ENCODE peak calls at places on chromosomes 2 and 18, in ten cellular contexts. One of them, this sample, is unnamed.

GRCh38 chr18:55396267-55396905 is 191.6 kb downstream of the TCF4 start:
- DNase-seq in T-helper 2 cell treated with Interferon-gamma antibody and Interleukin-4, amounts not matched to agents 5 μg/mL and 100 μg/mL, for 36 hours: no peak
- DNase-seq in NCI-H1105: no peak
- DNase-seq in CD8-positive, alpha-beta T cell: no peak
- DNase-seq in HFFc6: no peak
- DNase-seq in CD4-positive, alpha-beta memory T cell: no peak
- DNase-seq in activated T-helper 1 cell treated with anti-CD3 and anti-CD28 coated beads, Interleukin-12 subunit alpha, Interleukin-12 subunit beta, Interleukin-2, Interleukin-4 antibody, amounts not matched to agents 30 ng/mL and 10 ng/mL and 1 ng/mL, durations not matched to agents 14 hours and 24 hours and 36 hours: no peak
- DNase-seq in KBM-7: no peak
- DNase-seq in activated CD8-positive, alpha-beta memory T cell treated with anti-CD3 and anti-CD28 coated beads for 1 hour: no peak
- DNase-seq in A549: no peak
- DNase-seq in this sample: no peak

GRCh38 chr2:128765822-128766221 is 447.2 kb upstream of the HS6ST1 start:
- DNase-seq in KBM-7: no peak
- DNase-seq in NCI-H1105: no peak
- DNase-seq in T-helper 2 cell treated with Interferon-gamma antibody and Interleukin-4, amounts not matched to agents 5 μg/mL and 100 μg/mL, for 36 hours: no peak
- DNase-seq in CD8-positive, alpha-beta T cell: peak; percentile 38
- DNase-seq in activated CD8-positive, alpha-beta memory T cell treated with anti-CD3 and anti-CD28 coated beads for 1 hour: no peak
- DNase-seq in A549: no peak
- DNase-seq in HFFc6: no peak
- DNase-seq in activated T-helper 1 cell treated with anti-CD3 and anti-CD28 coated beads, Interleukin-12 subunit alpha, Interleukin-12 subunit beta, Interleukin-2, Interleukin-4 antibody, amounts not matched to agents 30 ng/mL and 10 ng/mL and 1 ng/mL, durations not matched to agents 14 hours and 24 hours and 36 hours: no peak
- DNase-seq in CD4-positive, alpha-beta memory T cell: no peak
- DNase-seq in this sample: no peak

GRCh38 chr2:197596751-197597150 is 78.6 kb downstream of the RFTN2 start:
- DNase-seq in KBM-7: no peak
- DNase-seq in NCI-H1105: no peak
- DNase-seq in CD8-positive, alpha-beta T cell: no peak
- DNase-seq in CD4-positive, alpha-beta memory T cell: no peak
- DNase-seq in activated CD8-positive, alpha-beta memory T cell treated with anti-CD3 and anti-CD28 coated beads for 1 hour: no peak
- DNase-seq in activated T-helper 1 cell treated with anti-CD3 and anti-CD28 coated beads, Interleukin-12 subunit alpha, Interleukin-12 subunit beta, Interleukin-2, Interleukin-4 antibody, amounts not matched to agents 30 ng/mL and 10 ng/mL and 1 ng/mL, durations not matched to agents 14 hours and 24 hours and 36 hours: no peak
- DNase-seq in T-helper 2 cell treated with Interferon-gamma antibody and Interleukin-4, amounts not matched to agents 5 μg/mL and 100 μg/mL, for 36 hours: no peak
- DNase-seq in A549: no peak
- DNase-seq in HFFc6: no peak
- DNase-seq in this sample: no peak

GRCh38 chr2:109217362-109218086 is 88.5 kb downstream of the SH3RF3 start:
- DNase-seq in activated T-helper 1 cell treated with anti-CD3 and anti-CD28 coated beads, Interleukin-12 subunit alpha, Interleukin-12 subunit beta, Interleukin-2, Interleukin-4 antibody, amounts not matched to agents 30 ng/mL and 10 ng/mL and 1 ng/mL, durations not matched to agents 14 hours and 24 hours and 36 hours: no peak
- DNase-seq in CD4-positive, alpha-beta memory T cell: peak; percentile 36
- DNase-seq in T-helper 2 cell treated with Interferon-gamma antibody and Interleukin-4, amounts not matched to agents 5 μg/mL and 100 μg/mL, for 36 hours: peak; percentile 26
- DNase-seq in NCI-H1105: no peak
- DNase-seq in CD8-positive, alpha-beta T cell: peak; percentile 48
- DNase-seq in activated CD8-positive, alpha-beta memory T cell treated with anti-CD3 and anti-CD28 coated beads for 1 hour: no peak
- DNase-seq in HFFc6: peak; percentile 52
- DNase-seq in A549: no peak
- DNase-seq in KBM-7: no peak
- DNase-seq in this sample: peak; percentile 60

GRCh38 chr2:224778474-224778877 is 62.3 kb upstream of the CCDC195 start:
- DNase-seq in CD4-positive, alpha-beta memory T cell: peak; percentile 52
- DNase-seq in HFFc6: peak; percentile 50
- DNase-seq in activated CD8-positive, alpha-beta memory T cell treated with anti-CD3 and anti-CD28 coated beads for 1 hour: peak; percentile 8
- DNase-seq in activated T-helper 1 cell treated with anti-CD3 and anti-CD28 coated beads, Interleukin-12 subunit alpha, Interleukin-12 subunit beta, Interleukin-2, Interleukin-4 antibody, amounts not matched to agents 30 ng/mL and 10 ng/mL and 1 ng/mL, durations not matched to agents 14 hours and 24 hours and 36 hours: peak; percentile 35
- DNase-seq in T-helper 2 cell treated with Interferon-gamma antibody and Interleukin-4, amounts not matched to agents 5 μg/mL and 100 μg/mL, for 36 hours: peak; percentile 27
- DNase-seq in KBM-7: peak; percentile 69
- DNase-seq in CD8-positive, alpha-beta T cell: peak; percentile 62
- DNase-seq in A549: peak; percentile 38
- DNase-seq in NCI-H1105: no peak
- DNase-seq in this sample: peak; percentile 59

GRCh38 chr2:85799215-85799956 is 45.6 kb downstream of the ATOH8 start:
- DNase-seq in CD8-positive, alpha-beta T cell: no peak
- DNase-seq in T-helper 2 cell treated with Interferon-gamma antibody and Interleukin-4, amounts not matched to agents 5 μg/mL and 100 μg/mL, for 36 hours: no peak
- DNase-seq in NCI-H1105: no peak
- DNase-seq in A549: peak; percentile 77
- DNase-seq in CD4-positive, alpha-beta memory T cell: no peak
- DNase-seq in KBM-7: no peak
- DNase-seq in activated T-helper 1 cell treated with anti-CD3 and anti-CD28 coated beads, Interleukin-12 subunit alpha, Interleukin-12 subunit beta, Interleukin-2, Interleukin-4 antibody, amounts not matched to agents 30 ng/mL and 10 ng/mL and 1 ng/mL, durations not matched to agents 14 hours and 24 hours and 36 hours: no peak
- DNase-seq in HFFc6: no peak
- DNase-seq in activated CD8-positive, alpha-beta memory T cell treated with anti-CD3 and anti-CD28 coated beads for 1 hour: no peak
- DNase-seq in this sample: no peak

GRCh38 chr2:110788936-110789335 is 56.6 kb downstream of the ACOXL start:
- DNase-seq in T-helper 2 cell treated with Interferon-gamma antibody and Interleukin-4, amounts not matched to agents 5 μg/mL and 100 μg/mL, for 36 hours: no peak
- DNase-seq in A549: no peak
- DNase-seq in CD8-positive, alpha-beta T cell: no peak
- DNase-seq in activated CD8-positive, alpha-beta memory T cell treated with anti-CD3 and anti-CD28 coated beads for 1 hour: no peak
- DNase-seq in HFFc6: no peak
- DNase-seq in CD4-positive, alpha-beta memory T cell: no peak
- DNase-seq in KBM-7: no peak
- DNase-seq in activated T-helper 1 cell treated with anti-CD3 and anti-CD28 coated beads, Interleukin-12 subunit alpha, Interleukin-12 subunit beta, Interleukin-2, Interleukin-4 antibody, amounts not matched to agents 30 ng/mL and 10 ng/mL and 1 ng/mL, durations not matched to agents 14 hours and 24 hours and 36 hours: no peak
- DNase-seq in NCI-H1105: no peak
- DNase-seq in this sample: no peak

GRCh38 chr18:29491907-29492306 is 1315.0 kb upstream of the CDH2 start:
- DNase-seq in KBM-7: no peak
- DNase-seq in activated CD8-positive, alpha-beta memory T cell treated with anti-CD3 and anti-CD28 coated beads for 1 hour: no peak
- DNase-seq in CD4-positive, alpha-beta memory T cell: no peak
- DNase-seq in CD8-positive, alpha-beta T cell: no peak
- DNase-seq in T-helper 2 cell treated with Interferon-gamma antibody and Interleukin-4, amounts not matched to agents 5 μg/mL and 100 μg/mL, for 36 hours: no peak
- DNase-seq in HFFc6: no peak
- DNase-seq in NCI-H1105: no peak
- DNase-seq in A549: no peak
- DNase-seq in activated T-helper 1 cell treated with anti-CD3 and anti-CD28 coated beads, Interleukin-12 subunit alpha, Interleukin-12 subunit beta, Interleukin-2, Interleukin-4 antibody, amounts not matched to agents 30 ng/mL and 10 ng/mL and 1 ng/mL, durations not matched to agents 14 hours and 24 hours and 36 hours: no peak
- DNase-seq in this sample: no peak

GRCh38 chr18:3985030-3985429 is 470.1 kb downstream of the DLGAP1 start:
- DNase-seq in CD4-positive, alpha-beta memory T cell: peak; percentile 14
- DNase-seq in HFFc6: no peak
- DNase-seq in KBM-7: no peak
- DNase-seq in CD8-positive, alpha-beta T cell: no peak
- DNase-seq in NCI-H1105: no peak
- DNase-seq in activated CD8-positive, alpha-beta memory T cell treated with anti-CD3 and anti-CD28 coated beads for 1 hour: no peak
- DNase-seq in activated T-helper 1 cell treated with anti-CD3 and anti-CD28 coated beads, Interleukin-12 subunit alpha, Interleukin-12 subunit beta, Interleukin-2, Interleukin-4 antibody, amounts not matched to agents 30 ng/mL and 10 ng/mL and 1 ng/mL, durations not matched to agents 14 hours and 24 hours and 36 hours: no peak
- DNase-seq in T-helper 2 cell treated with Interferon-gamma antibody and Interleukin-4, amounts not matched to agents 5 μg/mL and 100 μg/mL, for 36 hours: no peak
- DNase-seq in A549: no peak
- DNase-seq in this sample: no peak

GRCh38 chr2:241410739-241411176 is 54.7 kb downstream of the FARP2 start:
- DNase-seq in activated CD8-positive, alpha-beta memory T cell treated with anti-CD3 and anti-CD28 coated beads for 1 hour: no peak
- DNase-seq in T-helper 2 cell treated with Interferon-gamma antibody and Interleukin-4, amounts not matched to agents 5 μg/mL and 100 μg/mL, for 36 hours: no peak
- DNase-seq in KBM-7: no peak
- DNase-seq in CD4-positive, alpha-beta memory T cell: no peak
- DNase-seq in CD8-positive, alpha-beta T cell: no peak
- DNase-seq in A549: no peak
- DNase-seq in NCI-H1105: no peak
- DNase-seq in HFFc6: no peak
- DNase-seq in activated T-helper 1 cell treated with anti-CD3 and anti-CD28 coated beads, Interleukin-12 subunit alpha, Interleukin-12 subunit beta, Interleukin-2, Interleukin-4 antibody, amounts not matched to agents 30 ng/mL and 10 ng/mL and 1 ng/mL, durations not matched to agents 14 hours and 24 hours and 36 hours: no peak
- DNase-seq in this sample: no peak

GRCh38 chr2:188786368-188786781 is 187.8 kb upstream of the COL3A1 start:
- DNase-seq in activated T-helper 1 cell treated with anti-CD3 and anti-CD28 coated beads, Interleukin-12 subunit alpha, Interleukin-12 subunit beta, Interleukin-2, Interleukin-4 antibody, amounts not matched to agents 30 ng/mL and 10 ng/mL and 1 ng/mL, durations not matched to agents 14 hours and 24 hours and 36 hours: no peak
- DNase-seq in NCI-H1105: peak; percentile 25
- DNase-seq in KBM-7: no peak
- DNase-seq in HFFc6: peak; percentile 66
- DNase-seq in T-helper 2 cell treated with Interferon-gamma antibody and Interleukin-4, amounts not matched to agents 5 μg/mL and 100 μg/mL, for 36 hours: no peak
- DNase-seq in activated CD8-positive, alpha-beta memory T cell treated with anti-CD3 and anti-CD28 coated beads for 1 hour: no peak
- DNase-seq in CD8-positive, alpha-beta T cell: no peak
- DNase-seq in A549: no peak
- DNase-seq in CD4-positive, alpha-beta memory T cell: no peak
- DNase-seq in this sample: no peak

GRCh38 chr2:124081154-124081771 is 56.2 kb downstream of the CNTNAP5 start:
- DNase-seq in T-helper 2 cell treated with Interferon-gamma antibody and Interleukin-4, amounts not matched to agents 5 μg/mL and 100 μg/mL, for 36 hours: no peak
- DNase-seq in CD8-positive, alpha-beta T cell: no peak
- DNase-seq in NCI-H1105: no peak
- DNase-seq in A549: no peak
- DNase-seq in CD4-positive, alpha-beta memory T cell: no peak
- DNase-seq in activated CD8-positive, alpha-beta memory T cell treated with anti-CD3 and anti-CD28 coated beads for 1 hour: no peak
- DNase-seq in KBM-7: no peak
- DNase-seq in HFFc6: no peak
- DNase-seq in activated T-helper 1 cell treated with anti-CD3 and anti-CD28 coated beads, Interleukin-12 subunit alpha, Interleukin-12 subunit beta, Interleukin-2, Interleukin-4 antibody, amounts not matched to agents 30 ng/mL and 10 ng/mL and 1 ng/mL, durations not matched to agents 14 hours and 24 hours and 36 hours: no peak
- DNase-seq in this sample: no peak

GRCh38 chr2:111227716-111228141 is 107.0 kb downstream of the BCL2L11 start:
- DNase-seq in HFFc6: peak; percentile 62
- DNase-seq in CD8-positive, alpha-beta T cell: no peak
- DNase-seq in activated T-helper 1 cell treated with anti-CD3 and anti-CD28 coated beads, Interleukin-12 subunit alpha, Interleukin-12 subunit beta, Interleukin-2, Interleukin-4 antibody, amounts not matched to agents 30 ng/mL and 10 ng/mL and 1 ng/mL, durations not matched to agents 14 hours and 24 hours and 36 hours: no peak
- DNase-seq in CD4-positive, alpha-beta memory T cell: no peak
- DNase-seq in T-helper 2 cell treated with Interferon-gamma antibody and Interleukin-4, amounts not matched to agents 5 μg/mL and 100 μg/mL, for 36 hours: no peak
- DNase-seq in A549: no peak
- DNase-seq in KBM-7: no peak
- DNase-seq in NCI-H1105: no peak
- DNase-seq in activated CD8-positive, alpha-beta memory T cell treated with anti-CD3 and anti-CD28 coated beads for 1 hour: no peak
- DNase-seq in this sample: no peak

GRCh38 chr18:72895548-72895947 is 27.8 kb upstream of the NETO1 start:
- DNase-seq in A549: no peak
- DNase-seq in KBM-7: no peak
- DNase-seq in CD4-positive, alpha-beta memory T cell: no peak
- DNase-seq in activated T-helper 1 cell treated with anti-CD3 and anti-CD28 coated beads, Interleukin-12 subunit alpha, Interleukin-12 subunit beta, Interleukin-2, Interleukin-4 antibody, amounts not matched to agents 30 ng/mL and 10 ng/mL and 1 ng/mL, durations not matched to agents 14 hours and 24 hours and 36 hours: no peak
- DNase-seq in NCI-H1105: no peak
- DNase-seq in HFFc6: no peak
- DNase-seq in CD8-positive, alpha-beta T cell: no peak
- DNase-seq in activated CD8-positive, alpha-beta memory T cell treated with anti-CD3 and anti-CD28 coated beads for 1 hour: no peak
- DNase-seq in T-helper 2 cell treated with Interferon-gamma antibody and Interleukin-4, amounts not matched to agents 5 μg/mL and 100 μg/mL, for 36 hours: no peak
- DNase-seq in this sample: no peak

GRCh38 chr2:101309211-101309700 is 755 bp upstream of the RNF149 start:
- DNase-seq in HFFc6: no peak
- DNase-seq in activated T-helper 1 cell treated with anti-CD3 and anti-CD28 coated beads, Interleukin-12 subunit alpha, Interleukin-12 subunit beta, Interleukin-2, Interleukin-4 antibody, amounts not matched to agents 30 ng/mL and 10 ng/mL and 1 ng/mL, durations not matched to agents 14 hours and 24 hours and 36 hours: no peak
- DNase-seq in NCI-H1105: no peak
- DNase-seq in A549: no peak
- DNase-seq in T-helper 2 cell treated with Interferon-gamma antibody and Interleukin-4, amounts not matched to agents 5 μg/mL and 100 μg/mL, for 36 hours: no peak
- DNase-seq in activated CD8-positive, alpha-beta memory T cell treated with anti-CD3 and anti-CD28 coated beads for 1 hour: no peak
- DNase-seq in CD4-positive, alpha-beta memory T cell: no peak
- DNase-seq in CD8-positive, alpha-beta T cell: no peak
- DNase-seq in KBM-7: no peak
- DNase-seq in this sample: no peak

GRCh38 chr2:64652231-64653173 is 1.2 kb downstream of the SERTAD2 start:
- DNase-seq in activated T-helper 1 cell treated with anti-CD3 and anti-CD28 coated beads, Interleukin-12 subunit alpha, Interleukin-12 subunit beta, Interleukin-2, Interleukin-4 antibody, amounts not matched to agents 30 ng/mL and 10 ng/mL and 1 ng/mL, durations not matched to agents 14 hours and 24 hours and 36 hours: no peak
- DNase-seq in KBM-7: peak; percentile 51
- DNase-seq in CD8-positive, alpha-beta T cell: no peak
- DNase-seq in CD4-positive, alpha-beta memory T cell: peak; percentile 27
- DNase-seq in T-helper 2 cell treated with Interferon-gamma antibody and Interleukin-4, amounts not matched to agents 5 μg/mL and 100 μg/mL, for 36 hours: peak; percentile 32
- DNase-seq in A549: peak; percentile 51
- DNase-seq in activated CD8-positive, alpha-beta memory T cell treated with anti-CD3 and anti-CD28 coated beads for 1 hour: no peak
- DNase-seq in NCI-H1105: no peak
- DNase-seq in HFFc6: peak; percentile 40
- DNase-seq in this sample: no peak

GRCh38 chr2:130342020-130342532 is 621 bp upstream of the IMP4 start:
- DNase-seq in activated T-helper 1 cell treated with anti-CD3 and anti-CD28 coated beads, Interleukin-12 subunit alpha, Interleukin-12 subunit beta, Interleukin-2, Interleukin-4 antibody, amounts not matched to agents 30 ng/mL and 10 ng/mL and 1 ng/mL, durations not matched to agents 14 hours and 24 hours and 36 hours: peak; percentile 89
- DNase-seq in HFFc6: peak; percentile 91
- DNase-seq in KBM-7: peak; percentile 93
- DNase-seq in NCI-H1105: peak; percentile 91
- DNase-seq in activated CD8-positive, alpha-beta memory T cell treated with anti-CD3 and anti-CD28 coated beads for 1 hour: peak; percentile 27
- DNase-seq in CD4-positive, alpha-beta memory T cell: peak; percentile 91
- DNase-seq in T-helper 2 cell treated with Interferon-gamma antibody and Interleukin-4, amounts not matched to agents 5 μg/mL and 100 μg/mL, for 36 hours: peak; percentile 90
- DNase-seq in CD8-positive, alpha-beta T cell: peak; percentile 88
- DNase-seq in A549: peak; percentile 89
- DNase-seq in this sample: peak; percentile 77

GRCh38 chr2:113309655-113310387 is 31.1 kb upstream of the PAX8 start:
- DNase-seq in A549: no peak
- DNase-seq in CD4-positive, alpha-beta memory T cell: no peak
- DNase-seq in HFFc6: no peak
- DNase-seq in T-helper 2 cell treated with Interferon-gamma antibody and Interleukin-4, amounts not matched to agents 5 μg/mL and 100 μg/mL, for 36 hours: no peak
- DNase-seq in activated CD8-positive, alpha-beta memory T cell treated with anti-CD3 and anti-CD28 coated beads for 1 hour: no peak
- DNase-seq in CD8-positive, alpha-beta T cell: no peak
- DNase-seq in KBM-7: no peak
- DNase-seq in activated T-helper 1 cell treated with anti-CD3 and anti-CD28 coated beads, Interleukin-12 subunit alpha, Interleukin-12 subunit beta, Interleukin-2, Interleukin-4 antibody, amounts not matched to agents 30 ng/mL and 10 ng/mL and 1 ng/mL, durations not matched to agents 14 hours and 24 hours and 36 hours: no peak
- DNase-seq in NCI-H1105: no peak
- DNase-seq in this sample: no peak

GRCh38 chr18:64083906-64084305 is 65.0 kb downstream of the LINC00305 start:
- DNase-seq in KBM-7: no peak
- DNase-seq in CD8-positive, alpha-beta T cell: no peak
- DNase-seq in CD4-positive, alpha-beta memory T cell: no peak
- DNase-seq in T-helper 2 cell treated with Interferon-gamma antibody and Interleukin-4, amounts not matched to agents 5 μg/mL and 100 μg/mL, for 36 hours: no peak
- DNase-seq in HFFc6: no peak
- DNase-seq in NCI-H1105: no peak
- DNase-seq in activated T-helper 1 cell treated with anti-CD3 and anti-CD28 coated beads, Interleukin-12 subunit alpha, Interleukin-12 subunit beta, Interleukin-2, Interleukin-4 antibody, amounts not matched to agents 30 ng/mL and 10 ng/mL and 1 ng/mL, durations not matched to agents 14 hours and 24 hours and 36 hours: no peak
- DNase-seq in activated CD8-positive, alpha-beta memory T cell treated with anti-CD3 and anti-CD28 coated beads for 1 hour: no peak
- DNase-seq in A549: no peak
- DNase-seq in this sample: no peak

This sample was measured in Jurkat, Clone E6-1.